ENCODE peak calls at places on chromosome 4, in eight cellular contexts. R is dermis blood vessel endothelial cell; V is choroid plexus epithelial cell; H is NCI-H1694 treated with DMSO at 0.1 percent for 48 hours; W is stimulated activated naive CD4-positive, alpha-beta T cell; M is psoas muscle; D is mesothelial cell of epicardium; U is NK-92 treated with Interleukin-12 subunit alpha and Interleukin-12 subunit beta, amount 100 ng/mL, for 24 hours. G is an unnamed sample.

GRCh38 chr4:83535520-83535944 is 376 bp upstream of the GPAT3 start:
- DNase-seq in R (peak), V (peak), H (no peak), W (peak), M (peak), D (no peak), U (no peak), G (peak)

GRCh38 chr4:22129454-22130075 is 181.0 kb upstream of the KCNIP4 start:
- DNase-seq in R (peak), V (peak), H (peak), W (no peak), M (no peak), D (no peak), U (no peak), G (peak)

GRCh38 chr4:152885185-152885584 is 50.9 kb upstream of the FHDC1 start:
- DNase-seq in R (no peak), V (no peak), H (no peak), W (no peak), M (no peak), D (no peak), U (no peak), G (no peak)

GRCh38 chr4:48432017-48432416 is 51.1 kb upstream of the SLC10A4 start:
- DNase-seq in R (no peak), V (no peak), H (no peak), W (no peak), M (no peak), D (no peak), U (no peak), G (no peak)

GRCh38 chr4:108100827-108101226 is 67.9 kb downstream of the LEF1 start:
- DNase-seq in R (no peak), V (no peak), H (no peak), W (no peak), M (no peak), D (no peak), U (no peak), G (no peak)

GRCh38 chr4:26152051-26152450 is 168.8 kb upstream of the RBPJ start:
- DNase-seq in R (no peak), V (no peak), H (peak), W (no peak), M (no peak), D (no peak), U (no peak), G (no peak)

GRCh38 chr4:169963998-169964397 is 62.2 kb downstream of the MFAP3L start:
- DNase-seq in R (no peak), V (peak), H (no peak), W (no peak), M (no peak), D (no peak), U (no peak), G (no peak)

GRCh38 chr4:26048962-26049361 is 134.9 kb downstream of the SMIM20 start:
- DNase-seq in R (no peak), V (peak), H (no peak), W (no peak), M (peak), D (no peak), U (no peak), G (peak)

GRCh38 chr4:48649505-48649904 is 130.6 kb downstream of the FRYL start:
- DNase-seq in R (no peak), V (no peak), H (no peak), W (no peak), M (no peak), D (no peak), U (no peak), G (no peak)

GRCh38 chr4:162499478-162499877 is 335.7 kb upstream of the FSTL5 start:
- DNase-seq in R (no peak), V (peak), H (no peak), W (no peak), M (no peak), D (no peak), U (no peak), G (no peak)

GRCh38 chr4:183940807-183941310 is 35.8 kb downstream of the STOX2 start:
- DNase-seq in R (no peak), V (no peak), H (no peak), W (no peak), M (no peak), D (no peak), U (no peak), G (no peak)

GRCh38 chr4:20895988-20896387 is 195.7 kb downstream of the PACRGL start:
- DNase-seq in R (no peak), V (no peak), H (no peak), W (no peak), M (no peak), D (no peak), U (no peak), G (no peak)

GRCh38 chr4:168218663-168219062 is 99.9 kb downstream of the DDX60 start:
- DNase-seq in R (peak), V (peak), H (no peak), W (no peak), M (no peak), D (no peak), U (no peak), G (peak)

GRCh38 chr4:186516287-186516686 is 39.1 kb downstream of the MTNR1A start:
- DNase-seq in R (no peak), V (no peak), H (no peak), W (no peak), M (no peak), D (no peak), U (no peak), G (no peak)

GRCh38 chr4:74948279-74948678 is 15.4 kb downstream of the PARM1 start:
- DNase-seq in R (no peak), V (no peak), H (no peak), W (no peak), M (no peak), D (no peak), U (no peak), G (no peak)

GRCh38 chr4:66769436-66769835 is 775.9 kb downstream of the CENPC start:
- DNase-seq in R (no peak), V (no peak), H (no peak), W (no peak), M (no peak), D (no peak), U (no peak), G (no peak)

GRCh38 chr4:8911311-8912088 is 39.9 kb upstream of the HMX1 start:
- DNase-seq in R (no peak), V (no peak), H (no peak), W (no peak), M (no peak), D (no peak), U (no peak), G (no peak)

GRCh38 chr4:137707626-137708025 is 175.3 kb upstream of the PCDH18 start:
- DNase-seq in R (no peak), V (peak), H (no peak), W (no peak), M (no peak), D (no peak), U (no peak), G (peak)

GRCh38 chr4:98688416-98689290 is 30.2 kb upstream of the TSPAN5 start:
- DNase-seq in R (peak), V (peak), H (no peak), W (peak), M (no peak), D (no peak), U (no peak), G (peak)

GRCh38 chr4:100060765-100061416 is 110.8 kb upstream of the H2AZ1 start:
- DNase-seq in R (no peak), V (no peak), H (no peak), W (no peak), M (no peak), D (no peak), U (no peak), G (no peak)

GRCh38 chr4:106062452-106062875 is 167.2 kb downstream of the NPNT start:
- DNase-seq in R (peak), V (peak), H (no peak), W (no peak), M (no peak), D (no peak), U (no peak), G (peak)

G was measured in fibroblast of villous mesenchyme.